ENCODE peak calls at places on chromosomes 12 and 14, in eight cellular contexts. One of them, this sample, is unnamed.

GRCh38 chr14:84750284-84750683 is 779.7 kb upstream of the FLRT2 start:
- DNase-seq in fibroblast of villous mesenchyme: no peak
- DNase-seq in lower leg skin: no peak
- DNase-seq in mammary epithelial cell: no peak
- DNase-seq in HFF-Myc: no peak
- DNase-seq in AG04450: no peak
- DNase-seq in PC-3: no peak
- DNase-seq in heart right ventricle: no peak
- DNase-seq in this sample: no peak

GRCh38 chr14:73764881-73765280 is 50.7 kb upstream of the PNMA1 start:
- DNase-seq in HFF-Myc: no peak
- DNase-seq in heart right ventricle: peak
- DNase-seq in mammary epithelial cell: no peak
- DNase-seq in AG04450: no peak
- DNase-seq in lower leg skin: no peak
- DNase-seq in fibroblast of villous mesenchyme: no peak
- DNase-seq in PC-3: no peak
- DNase-seq in this sample: no peak

GRCh38 chr12:13536219-13536910 is 339.8 kb downstream of the EMP1 start:
- DNase-seq in AG04450: no peak
- DNase-seq in HFF-Myc: no peak
- DNase-seq in fibroblast of villous mesenchyme: no peak
- DNase-seq in heart right ventricle: no peak
- DNase-seq in lower leg skin: no peak
- DNase-seq in mammary epithelial cell: no peak
- DNase-seq in PC-3: no peak
- DNase-seq in this sample: no peak

GRCh38 chr12:13144266-13144828 is 40.9 kb upstream of the GSG1 start:
- DNase-seq in lower leg skin: no peak
- DNase-seq in fibroblast of villous mesenchyme: no peak
- DNase-seq in AG04450: no peak
- DNase-seq in heart right ventricle: no peak
- DNase-seq in HFF-Myc: no peak
- DNase-seq in mammary epithelial cell: no peak
- DNase-seq in PC-3: no peak
- DNase-seq in this sample: no peak

GRCh38 chr12:132560831-132561783 is 49.3 kb downstream of the LRCOL1 start:
- DNase-seq in heart right ventricle: peak
- DNase-seq in fibroblast of villous mesenchyme: peak
- DNase-seq in mammary epithelial cell: peak
- DNase-seq in lower leg skin: no peak
- DNase-seq in AG04450: peak
- DNase-seq in PC-3: peak
- DNase-seq in HFF-Myc: peak
- DNase-seq in this sample: no peak

GRCh38 chr12:26434299-26434915 is 239.0 kb downstream of the SSPN start:
- DNase-seq in PC-3: peak
- DNase-seq in mammary epithelial cell: peak
- DNase-seq in lower leg skin: no peak
- DNase-seq in HFF-Myc: peak
- DNase-seq in fibroblast of villous mesenchyme: peak
- DNase-seq in heart right ventricle: no peak
- DNase-seq in AG04450: peak
- DNase-seq in this sample: no peak

GRCh38 chr12:89247962-89248361 is 104.3 kb downstream of the DUSP6 start:
- DNase-seq in lower leg skin: no peak
- DNase-seq in PC-3: no peak
- DNase-seq in mammary epithelial cell: no peak
- DNase-seq in AG04450: no peak
- DNase-seq in heart right ventricle: no peak
- DNase-seq in HFF-Myc: no peak
- DNase-seq in fibroblast of villous mesenchyme: peak
- DNase-seq in this sample: no peak

GRCh38 chr14:103372552-103373304 is 12.5 kb upstream of the MARK3 start:
- DNase-seq in heart right ventricle: no peak
- DNase-seq in HFF-Myc: peak
- DNase-seq in fibroblast of villous mesenchyme: peak
- DNase-seq in lower leg skin: no peak
- DNase-seq in AG04450: peak
- DNase-seq in mammary epithelial cell: peak
- DNase-seq in PC-3: peak
- DNase-seq in this sample: peak

GRCh38 chr12:19382111-19382526 is 57.2 kb upstream of the AEBP2 start:
- DNase-seq in HFF-Myc: peak
- DNase-seq in PC-3: peak
- DNase-seq in lower leg skin: peak
- DNase-seq in mammary epithelial cell: peak
- DNase-seq in fibroblast of villous mesenchyme: peak
- DNase-seq in AG04450: no peak
- DNase-seq in heart right ventricle: no peak
- DNase-seq in this sample: peak

GRCh38 chr12:67630373-67631088 is 18.0 kb upstream of the DYRK2 start:
- DNase-seq in fibroblast of villous mesenchyme: no peak
- DNase-seq in heart right ventricle: peak
- DNase-seq in PC-3: peak
- DNase-seq in mammary epithelial cell: no peak
- DNase-seq in lower leg skin: peak
- DNase-seq in AG04450: no peak
- DNase-seq in HFF-Myc: peak
- DNase-seq in this sample: no peak

GRCh38 chr12:6029401-6029800 is 84.3 kb upstream of the ANO2 start:
- DNase-seq in heart right ventricle: no peak
- DNase-seq in PC-3: no peak
- DNase-seq in HFF-Myc: no peak
- DNase-seq in mammary epithelial cell: no peak
- DNase-seq in AG04450: no peak
- DNase-seq in fibroblast of villous mesenchyme: no peak
- DNase-seq in lower leg skin: no peak
- DNase-seq in this sample: no peak

DNA sequence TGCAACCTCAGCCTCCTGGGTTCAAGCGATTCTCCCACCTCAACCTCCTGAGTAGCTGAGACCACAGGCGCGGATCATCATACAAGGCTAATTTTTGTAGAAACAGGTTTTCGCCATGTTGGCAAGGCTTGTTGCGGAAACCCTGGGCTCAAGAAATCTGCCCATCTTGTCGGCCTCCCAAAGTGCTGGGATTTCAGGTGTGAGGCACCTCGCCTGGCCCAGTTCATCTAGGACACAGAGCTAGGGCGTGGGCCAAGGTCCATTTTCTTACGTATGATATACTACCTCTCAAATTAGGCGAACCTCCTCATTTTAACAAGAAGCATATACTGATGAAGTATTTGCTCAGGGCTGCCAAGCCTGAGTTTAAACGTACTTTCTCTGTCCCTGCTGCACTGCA is 2.1 kb downstream of the RPS29 start:
- DNase-seq in mammary epithelial cell: no peak
- DNase-seq in heart right ventricle: no peak
- DNase-seq in AG04450: no peak
- DNase-seq in lower leg skin: no peak
- DNase-seq in fibroblast of villous mesenchyme: no peak
- DNase-seq in PC-3: no peak
- DNase-seq in HFF-Myc: no peak
- DNase-seq in this sample: no peak
- H3K4me3 ChIP-seq in mammary epithelial cell: peak
- H3K4me3 ChIP-seq in heart right ventricle: no peak
- H3K4me3 ChIP-seq in AG04450: peak
- H3K4me3 ChIP-seq in lower leg skin: no peak
- H3K4me3 ChIP-seq in fibroblast of villous mesenchyme: peak
- H3K4me3 ChIP-seq in PC-3: peak
- H3K4me3 ChIP-seq in HFF-Myc: peak
- H3K4me3 ChIP-seq in this sample: peak

GRCh38 chr14:21997300-21997699 is 323.7 kb upstream of the OR4E1 start:
- DNase-seq in mammary epithelial cell: peak
- DNase-seq in fibroblast of villous mesenchyme: no peak
- DNase-seq in PC-3: peak
- DNase-seq in HFF-Myc: no peak
- DNase-seq in heart right ventricle: no peak
- DNase-seq in lower leg skin: no peak
- DNase-seq in AG04450: no peak
- DNase-seq in this sample: no peak
- TF ChIP-seq CTCF in mammary epithelial cell: peak
- TF ChIP-seq CTCF in fibroblast of villous mesenchyme: no peak
- TF ChIP-seq CTCF in PC-3: peak
- TF ChIP-seq CTCF in HFF-Myc: no peak
- TF ChIP-seq CTCF in heart right ventricle: peak
- TF ChIP-seq CTCF in lower leg skin: no peak
- TF ChIP-seq CTCF in AG04450: peak
- TF ChIP-seq CTCF in this sample: no peak

DNA sequence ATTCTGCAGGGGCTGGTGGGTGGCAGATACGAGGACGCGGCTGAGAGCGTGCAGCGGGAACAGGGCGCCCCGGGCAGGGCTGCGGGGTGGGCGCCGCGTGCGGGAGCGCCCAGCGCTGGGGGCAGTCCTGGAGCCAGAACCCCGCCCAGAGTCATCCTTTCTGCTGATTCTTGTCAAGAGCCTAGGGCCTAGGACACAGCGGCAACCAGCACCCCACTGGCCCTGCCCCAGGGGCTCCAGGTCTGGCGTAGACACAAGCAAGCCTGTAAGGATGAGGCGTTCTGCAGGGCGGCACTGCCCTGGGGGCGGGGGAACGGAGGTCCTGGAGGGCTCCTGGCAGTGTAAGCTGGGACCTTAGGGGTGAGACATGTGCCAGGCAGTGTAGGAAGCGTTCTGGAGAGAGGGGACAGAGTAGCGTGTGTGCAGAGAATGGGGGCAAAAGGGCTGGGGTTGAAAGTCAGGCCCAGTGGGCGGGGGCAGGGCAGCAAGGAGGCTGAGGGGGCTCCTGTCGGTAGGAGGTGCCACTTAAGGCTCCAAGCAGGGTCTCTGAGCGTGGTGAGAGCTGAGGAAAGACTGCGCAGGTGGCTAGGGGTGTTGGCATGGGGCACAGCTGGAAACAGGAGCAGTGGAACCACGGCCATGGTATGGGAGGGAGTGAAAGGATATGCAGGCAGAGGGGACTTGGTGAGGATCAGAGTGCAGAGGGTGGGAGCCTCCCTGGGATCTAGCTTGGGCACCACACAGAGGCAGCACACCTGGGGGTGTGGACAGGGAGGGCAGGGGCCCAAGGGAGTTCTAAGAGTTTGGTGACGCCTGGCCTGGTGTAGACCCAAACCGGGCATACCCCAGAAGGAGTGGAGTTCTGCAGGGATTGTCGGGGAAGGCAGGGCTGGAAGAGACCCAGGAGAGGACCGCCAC is 859 bp upstream of the AHNAK2 start:
- DNase-seq in HFF-Myc: no peak
- DNase-seq in PC-3: no peak
- DNase-seq in fibroblast of villous mesenchyme: no peak
- DNase-seq in AG04450: no peak
- DNase-seq in mammary epithelial cell: no peak
- DNase-seq in lower leg skin: no peak
- DNase-seq in heart right ventricle: no peak
- DNase-seq in this sample: no peak
- H3K4me3 ChIP-seq in HFF-Myc: peak
- H3K4me3 ChIP-seq in PC-3: peak
- H3K4me3 ChIP-seq in fibroblast of villous mesenchyme: peak
- H3K4me3 ChIP-seq in AG04450: peak
- H3K4me3 ChIP-seq in mammary epithelial cell: no peak
- H3K4me3 ChIP-seq in lower leg skin: no peak
- H3K4me3 ChIP-seq in heart right ventricle: no peak
- H3K4me3 ChIP-seq in this sample: peak

GRCh38 chr14:104724407-104724980 is 465 bp downstream of the ADSS1 start:
- DNase-seq in fibroblast of villous mesenchyme: peak
- DNase-seq in HFF-Myc: no peak
- DNase-seq in PC-3: no peak
- DNase-seq in AG04450: no peak
- DNase-seq in lower leg skin: no peak
- DNase-seq in mammary epithelial cell: no peak
- DNase-seq in heart right ventricle: peak
- DNase-seq in this sample: no peak

GRCh38 chr14:104726600-104727451 is 2.8 kb downstream of the ADSS1 start:
- DNase-seq in PC-3: no peak
- DNase-seq in mammary epithelial cell: no peak
- DNase-seq in AG04450: no peak
- DNase-seq in fibroblast of villous mesenchyme: no peak
- DNase-seq in lower leg skin: no peak
- DNase-seq in heart right ventricle: no peak
- DNase-seq in HFF-Myc: no peak
- DNase-seq in this sample: no peak

GRCh38 chr14:104723651-104724406 is at the start of gene ADSS1:
- DNase-seq in HFF-Myc: no peak
- DNase-seq in AG04450: no peak
- DNase-seq in heart right ventricle: peak
- DNase-seq in lower leg skin: no peak
- DNase-seq in mammary epithelial cell: peak
- DNase-seq in fibroblast of villous mesenchyme: peak
- DNase-seq in PC-3: peak
- DNase-seq in this sample: no peak

GRCh38 chr14:104725772-104726548 is 1.9 kb downstream of the ADSS1 start:
- DNase-seq in HFF-Myc: no peak
- DNase-seq in PC-3: no peak
- DNase-seq in fibroblast of villous mesenchyme: no peak
- DNase-seq in lower leg skin: no peak
- DNase-seq in mammary epithelial cell: no peak
- DNase-seq in AG04450: no peak
- DNase-seq in heart right ventricle: no peak
- DNase-seq in this sample: no peak

DNA sequence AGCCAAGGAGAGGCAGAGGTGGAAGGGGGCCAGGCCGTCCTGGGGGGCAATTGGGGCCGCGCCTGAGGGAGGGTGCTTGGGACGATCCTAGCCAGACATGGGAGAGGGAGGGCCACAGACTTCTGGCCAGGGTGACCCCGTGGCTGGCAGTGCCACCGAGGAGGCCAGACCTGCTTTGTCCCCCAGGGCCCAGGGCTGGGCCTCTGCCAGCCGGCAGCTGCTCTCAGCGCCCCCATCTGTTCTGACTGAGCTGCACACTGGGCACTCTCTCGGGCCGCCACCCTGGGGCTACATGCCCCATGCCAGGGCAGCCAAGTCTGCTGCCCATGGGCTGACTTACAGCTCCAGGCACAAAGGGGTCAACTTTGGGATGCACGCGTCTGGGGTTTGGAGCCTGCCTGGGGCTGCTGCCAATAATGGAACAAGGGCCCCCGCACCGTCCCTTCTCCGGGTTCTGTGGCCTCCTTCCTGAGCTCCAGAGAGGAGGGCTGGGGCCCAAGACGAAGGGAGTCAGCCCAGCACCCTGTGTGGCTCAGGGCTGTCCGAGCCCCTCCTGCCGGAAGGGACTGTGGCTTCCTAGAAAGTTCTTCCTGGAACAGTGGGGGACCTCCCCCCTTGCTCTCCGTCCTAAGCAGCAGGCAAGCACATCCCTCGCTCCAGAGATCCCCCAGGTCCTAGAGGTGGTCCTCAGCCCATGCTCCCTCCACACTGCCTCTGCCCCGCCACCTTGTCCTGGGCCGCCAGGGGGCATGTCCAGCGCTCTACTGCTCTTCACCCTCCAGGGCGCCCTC is 1.1 kb downstream of the ADSS1 start:
- DNase-seq in lower leg skin: no peak
- DNase-seq in HFF-Myc: no peak
- DNase-seq in AG04450: no peak
- DNase-seq in mammary epithelial cell: no peak
- DNase-seq in PC-3: peak
- DNase-seq in fibroblast of villous mesenchyme: peak
- DNase-seq in heart right ventricle: peak
- DNase-seq in this sample: no peak
- TF ChIP-seq CTCF in lower leg skin: no peak
- TF ChIP-seq CTCF in HFF-Myc: peak
- TF ChIP-seq CTCF in AG04450: peak
- TF ChIP-seq CTCF in mammary epithelial cell: peak
- TF ChIP-seq CTCF in PC-3: peak
- TF ChIP-seq CTCF in fibroblast of villous mesenchyme: peak
- TF ChIP-seq CTCF in heart right ventricle: peak
- TF ChIP-seq CTCF in this sample: peak

GRCh38 chr12:30823140-30823669 is 68.5 kb upstream of the CAPRIN2 start:
- DNase-seq in lower leg skin: peak
- DNase-seq in PC-3: no peak
- DNase-seq in HFF-Myc: no peak
- DNase-seq in heart right ventricle: peak
- DNase-seq in fibroblast of villous mesenchyme: no peak
- DNase-seq in mammary epithelial cell: no peak
- DNase-seq in AG04450: no peak
- DNase-seq in this sample: no peak
- H3K4me3 ChIP-seq in lower leg skin: no peak
- H3K4me3 ChIP-seq in PC-3: no peak
- H3K4me3 ChIP-seq in HFF-Myc: peak
- H3K4me3 ChIP-seq in heart right ventricle: peak
- H3K4me3 ChIP-seq in fibroblast of villous mesenchyme: peak
- H3K4me3 ChIP-seq in mammary epithelial cell: no peak
- H3K4me3 ChIP-seq in AG04450: peak
- H3K4me3 ChIP-seq in this sample: peak